ENCODE peak calls at places on chromosomes 13 and 19, in six cellular contexts. Z is body of pancreas, C is IMR-90, S is stomach, O is uterus, M is GM12878. H is an unnamed sample.

GRCh38 chr13:19910336-19911072 is 47.1 kb upstream of the ZMYM5 start:
- DNase-seq in Z (no peak), C (peak), S (peak), O (no peak), M (no peak), H (no peak)

GRCh38 chr13:113751491-113751890 is 7.5 kb upstream of the TMEM255B start:
- DNase-seq in Z (no peak), C (no peak), S (no peak), O (no peak), M (no peak), H (no peak)

GRCh38 chr13:97346097-97346496 is 87.9 kb upstream of the RAP2A start:
- DNase-seq in Z (no peak), C (no peak), S (no peak), O (no peak), M (no peak), H (no peak)

GRCh38 chr13:23440821-23441608 is 7.5 kb upstream of the SACS start:
- DNase-seq in Z (no peak), C (peak), S (no peak), O (no peak), M (no peak), H (no peak)

GRCh38 chr13:110509971-110510786 is 51.3 kb downstream of the RAB20 start:
- DNase-seq in Z (no peak), C (peak), S (no peak), O (no peak), M (no peak), H (no peak)

GRCh38 chr19:18733196-18733647 is 49.7 kb downstream of the CRTC1 start:
- DNase-seq in Z (peak), C (peak), S (peak), O (peak), M (no peak), H (peak)

GRCh38 chr19:46748325-46749109 is 2.3 kb upstream of the STRN4 start:
- DNase-seq in Z (peak), C (peak), S (peak), O (no peak), M (no peak), H (peak)

GRCh38 chr13:113656831-113657671 is 947 bp downstream of the ATP4B start:
- DNase-seq in Z (peak), C (no peak), S (peak), O (peak), M (no peak), H (no peak)

GRCh38 chr19:52095172-52096014 is at the start of gene ZNF841:
- DNase-seq in Z (peak), C (peak), S (peak), O (peak), M (peak), H (peak)

GRCh38 chr19:39139305-39140194 is 14.0 kb downstream of the PAK4 start:
- DNase-seq in Z (peak), C (no peak), S (no peak), O (no peak), M (no peak), H (no peak)

GRCh38 chr13:95098916-95099315 is 202.3 kb downstream of the ABCC4 start:
- DNase-seq in Z (no peak), C (no peak), S (no peak), O (no peak), M (no peak), H (no peak)

GRCh38 chr13:47519626-47520025 is 481.4 kb downstream of the SUCLA2 start:
- DNase-seq in Z (no peak), C (no peak), S (no peak), O (no peak), M (no peak), H (no peak)

GRCh38 chr13:75326173-75327131 is 155.5 kb downstream of the TBC1D4 start:
- DNase-seq in Z (no peak), C (peak), S (no peak), O (no peak), M (no peak), H (no peak)

GRCh38 chr19:45558399-45558878 is 26.2 kb downstream of the OPA3 start:
- DNase-seq in Z (peak), C (peak), S (peak), O (no peak), M (no peak), H (peak)

GRCh38 chr13:23674795-23675640 is 104.8 kb downstream of the TNFRSF19 start:
- DNase-seq in Z (no peak), C (peak), S (no peak), O (no peak), M (no peak), H (no peak)

GRCh38 chr19:8503506-8503905 is 1.1 kb upstream of the PRAM1 start:
- DNase-seq in Z (no peak), C (no peak), S (no peak), O (no peak), M (no peak), H (no peak)

GRCh38 chr19:11165486-11166030 is 10.0 kb upstream of the SPC24 start:
- DNase-seq in Z (no peak), C (no peak), S (no peak), O (no peak), M (no peak), H (no peak)

GRCh38 chr13:77521194-77521593 is 14.3 kb upstream of the SCEL start:
- DNase-seq in Z (no peak), C (no peak), S (no peak), O (no peak), M (no peak), H (no peak)

GRCh38 chr13:110463876-110464510 is 97.5 kb downstream of the RAB20 start:
- DNase-seq in Z (no peak), C (peak), S (no peak), O (no peak), M (no peak), H (no peak)

GRCh38 chr19:7494416-7495098 is 5.7 kb upstream of the PEX11G start:
- DNase-seq in Z (peak), C (no peak), S (peak), O (no peak), M (no peak), H (no peak)

GRCh38 chr19:30719189-30719990 is 347.2 kb downstream of the ZNF536 start:
- DNase-seq in Z (peak), C (no peak), S (peak), O (peak), M (no peak), H (peak)

GRCh38 chr13:112144616-112145220 is 77.8 kb downstream of the SOX1 start:
- DNase-seq in Z (no peak), C (no peak), S (no peak), O (no peak), M (no peak), H (no peak)

GRCh38 chr19:8663920-8664670 is 33.7 kb downstream of the NFILZ start:
- DNase-seq in Z (no peak), C (no peak), S (no peak), O (no peak), M (no peak), H (no peak)

GRCh38 chr13:110769097-110769496 is 55.6 kb downstream of the ING1 start:
- DNase-seq in Z (no peak), C (no peak), S (no peak), O (no peak), M (no peak), H (no peak)

GRCh38 chr19:28980236-28980868 is 232.6 kb downstream of the UQCRFS1 start:
- DNase-seq in Z (no peak), C (peak), S (no peak), O (no peak), M (no peak), H (no peak)

GRCh38 chr13:79775830-79776229 is 294.9 kb downstream of the NDFIP2 start:
- DNase-seq in Z (peak), C (peak), S (peak), O (no peak), M (no peak), H (peak)

GRCh38 chr19:19115954-19116353 is 22.3 kb downstream of the TMEM161A start:
- DNase-seq in Z (no peak), C (no peak), S (peak), O (no peak), M (no peak), H (no peak)

GRCh38 chr13:37481005-37481857 is 117.3 kb downstream of the POSTN start:
- DNase-seq in Z (no peak), C (peak), S (no peak), O (no peak), M (no peak), H (no peak)

GRCh38 chr13:37075164-37075563 is 15.7 kb upstream of the SUPT20H start:
- DNase-seq in Z (no peak), C (no peak), S (no peak), O (no peak), M (no peak), H (no peak)

GRCh38 chr13:27607125-27607524 is 13.2 kb downstream of the LNX2 start:
- DNase-seq in Z (no peak), C (peak), S (no peak), O (no peak), M (no peak), H (peak)

GRCh38 chr13:92547256-92547655 is 679.4 kb upstream of the GPC6 start:
- DNase-seq in Z (no peak), C (peak), S (no peak), O (no peak), M (no peak), H (no peak)

GRCh38 chr19:46319620-46320019 is 22.8 kb downstream of the HIF3A start:
- DNase-seq in Z (no peak), C (no peak), S (no peak), O (no peak), M (no peak), H (no peak)

GRCh38 chr19:30073152-30074000 is 131.3 kb downstream of the URI1 start:
- DNase-seq in Z (no peak), C (no peak), S (no peak), O (no peak), M (no peak), H (no peak)

GRCh38 chr19:42313096-42313839 is at the start of gene TMEM145:
- DNase-seq in Z (peak), C (peak), S (peak), O (no peak), M (no peak), H (no peak)

GRCh38 chr13:41032646-41033396 is 13.7 kb upstream of the ELF1 start:
- DNase-seq in Z (no peak), C (no peak), S (no peak), O (no peak), M (no peak), H (no peak)

GRCh38 chr19:19062454-19063182 is 1.2 kb upstream of the SLC25A42 start:
- DNase-seq in Z (no peak), C (peak), S (no peak), O (no peak), M (no peak), H (peak)

GRCh38 chr13:90107658-90108057 is 1239.8 kb upstream of the MIR17HG start:
- DNase-seq in Z (no peak), C (no peak), S (no peak), O (no peak), M (no peak), H (no peak)

GRCh38 chr19:7788933-7789323 is 25.9 kb downstream of the CLEC4M start:
- DNase-seq in Z (no peak), C (no peak), S (no peak), O (no peak), M (no peak), H (no peak)

GRCh38 chr19:33508941-33509614 is 12.5 kb downstream of the PEPD start:
- DNase-seq in Z (no peak), C (no peak), S (no peak), O (no peak), M (no peak), H (no peak)

GRCh38 chr19:3408996-3409345 is 42.6 kb downstream of the NFIC start:
- DNase-seq in Z (no peak), C (no peak), S (no peak), O (no peak), M (no peak), H (no peak)
- H3K27ac ChIP-seq in Z (peak), C (no peak), S (peak), O (peak), M (no peak), H (peak)

GRCh38 chr19:4815426-4816387 is 15.8 kb downstream of the TICAM1 start:
- DNase-seq in Z (peak), C (peak), S (peak), O (peak), M (peak), H (peak)

GRCh38 chr19:4821265-4821664 is 10.2 kb downstream of the TICAM1 start:
- DNase-seq in Z (no peak), C (no peak), S (no peak), O (no peak), M (no peak), H (no peak)

GRCh38 chr19:4817467-4818277 is 13.8 kb downstream of the TICAM1 start:
- DNase-seq in Z (no peak), C (no peak), S (peak), O (no peak), M (no peak), H (no peak)

GRCh38 chr19:4814625-4815425 is 16.7 kb downstream of the TICAM1 start:
- DNase-seq in Z (no peak), C (peak), S (no peak), O (no peak), M (no peak), H (no peak)

GRCh38 chr19:4816388-4817165 is 14.9 kb downstream of the TICAM1 start:
- DNase-seq in Z (no peak), C (no peak), S (no peak), O (no peak), M (no peak), H (no peak)
- TF ChIP-seq POLR2A in Z (no peak), C (no peak), S (no peak), O (no peak), M (peak), H (no peak)

GRCh38 chr13:30711837-30712236 is 23.5 kb upstream of the ALOX5AP start:
- DNase-seq in Z (no peak), C (peak), S (no peak), O (no peak), M (no peak), H (no peak)

GRCh38 chr13:30714629-30715028 is 20.7 kb upstream of the ALOX5AP start:
- DNase-seq in Z (no peak), C (no peak), S (no peak), O (no peak), M (no peak), H (no peak)

GRCh38 chr13:30715357-30715756 is 20.0 kb upstream of the ALOX5AP start:
- DNase-seq in Z (no peak), C (no peak), S (no peak), O (no peak), M (no peak), H (no peak)

GRCh38 chr13:30711375-30711774 is 24.0 kb upstream of the ALOX5AP start:
- DNase-seq in Z (no peak), C (peak), S (no peak), O (no peak), M (no peak), H (no peak)

DNA sequence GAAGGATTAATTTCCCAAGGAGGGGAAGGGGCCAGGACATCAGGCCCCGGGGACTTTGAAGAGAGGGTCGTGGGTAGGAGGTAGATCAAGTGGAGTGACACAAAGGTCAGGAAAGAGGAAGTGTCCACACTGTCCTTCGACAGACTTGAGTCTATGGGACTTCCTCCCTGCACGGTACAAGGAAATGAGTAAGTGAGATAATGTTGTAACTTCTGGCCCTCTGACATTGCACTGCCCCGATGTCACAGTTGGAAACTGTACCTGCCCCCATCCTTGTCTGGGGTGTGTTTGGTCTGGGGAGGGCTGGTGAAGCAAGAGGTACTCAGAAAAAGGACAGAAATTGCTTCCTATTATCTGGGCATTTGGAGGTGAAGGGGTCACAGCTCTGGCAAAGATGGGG is 22.2 kb upstream of the ALOX5AP start:
- DNase-seq in Z (no peak), C (no peak), S (no peak), O (no peak), M (no peak), H (no peak)
- H3K27ac ChIP-seq in Z (no peak), C (no peak), S (no peak), O (no peak), M (no peak), H (no peak)

DNA sequence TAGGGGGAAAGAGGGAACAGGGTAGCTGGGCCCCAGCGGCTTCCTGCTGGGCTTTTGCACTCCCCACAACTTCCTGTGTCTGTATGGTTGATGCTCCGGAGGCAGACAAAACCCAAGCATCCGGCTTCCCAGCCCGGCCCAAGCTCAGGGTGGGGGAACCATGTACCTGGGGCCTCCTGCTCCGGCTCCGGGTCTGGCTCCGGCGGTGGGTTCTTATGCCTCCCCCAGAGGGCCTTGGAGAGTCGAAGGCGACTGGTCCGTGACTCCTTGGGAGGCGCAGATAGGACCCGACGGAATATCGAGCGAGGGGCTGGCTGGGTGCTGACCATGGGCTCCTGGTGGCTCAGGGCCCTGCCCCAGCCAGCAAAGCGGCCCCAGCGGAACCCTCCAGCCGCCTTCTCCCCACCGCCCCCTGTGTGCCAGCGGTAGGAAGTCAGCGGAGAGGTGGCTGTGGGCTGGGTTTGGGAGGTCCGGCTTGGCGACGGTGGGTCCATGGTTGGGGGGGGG is 426 bp downstream of the RASAL3 start:
- DNase-seq in Z (no peak), C (no peak), S (peak), O (no peak), M (no peak), H (no peak)
- TF ChIP-seq POLR2A in Z (no peak), C (no peak), S (no peak), O (no peak), M (peak), H (no peak)

GRCh38 chr13:39765801-39766463 is 110.5 kb downstream of the COG6 start:
- DNase-seq in Z (peak), C (no peak), S (peak), O (peak), M (no peak), H (peak)
- H3K27ac ChIP-seq in Z (no peak), C (no peak), S (no peak), O (peak), M (no peak), H (no peak)

DNA sequence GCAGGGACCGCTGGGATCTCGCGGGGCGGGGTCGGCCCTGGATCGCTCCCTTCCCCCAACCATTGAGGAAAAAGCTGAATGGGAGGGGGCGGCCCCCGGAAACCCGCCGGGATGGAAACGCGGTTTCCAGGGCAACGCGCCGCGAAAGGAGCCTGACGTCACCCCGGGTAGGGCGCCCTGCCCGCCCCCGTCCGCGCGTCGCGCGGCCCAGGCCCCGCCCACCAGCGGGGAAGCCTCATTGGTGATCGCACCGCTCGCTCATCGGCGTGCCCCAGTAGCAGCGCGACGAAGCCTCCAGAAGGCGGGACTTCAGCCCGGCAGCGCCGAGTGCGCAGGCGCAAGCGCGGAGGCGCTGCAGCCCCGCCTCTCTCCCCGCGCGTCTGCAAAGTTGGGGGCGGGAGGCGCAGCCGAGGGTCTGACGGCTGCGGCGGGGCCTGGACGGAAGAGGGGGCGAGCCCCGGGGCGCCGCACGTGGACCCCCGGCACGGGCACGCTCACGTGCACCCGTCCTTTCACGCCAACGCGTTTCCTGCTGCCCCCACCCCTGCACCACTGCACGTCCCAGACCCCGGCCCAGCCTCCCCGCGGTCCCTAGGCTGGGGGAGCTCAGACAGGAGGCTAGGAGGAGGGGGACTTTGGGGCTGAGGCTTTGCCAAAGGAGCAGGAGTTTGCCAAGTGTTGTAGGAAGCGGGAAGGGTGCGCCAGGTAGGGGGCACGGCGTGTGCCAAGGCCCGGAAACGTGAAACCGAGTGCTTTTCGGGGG is 8.2 kb upstream of the CIRBP start:
- DNase-seq in Z (peak), C (peak), S (peak), O (peak), M (peak), H (peak)
- TF ChIP-seq POLR2A in Z (peak), C (peak), S (no peak), O (peak), M (peak), H (peak)

GRCh38 chr19:40335101-40335500 is 13.1 kb downstream of the C19orf47 start:
- DNase-seq in Z (no peak), C (no peak), S (no peak), O (no peak), M (no peak), H (no peak)

GRCh38 chr19:40335855-40336700 is 12.1 kb downstream of the C19orf47 start:
- DNase-seq in Z (no peak), C (no peak), S (no peak), O (no peak), M (no peak), H (no peak)

GRCh38 chr19:40326201-40326600 is 22.0 kb downstream of the C19orf47 start:
- DNase-seq in Z (no peak), C (no peak), S (no peak), O (no peak), M (no peak), H (no peak)

GRCh38 chr19:40332669-40333068 is 15.5 kb downstream of the C19orf47 start:
- DNase-seq in Z (no peak), C (no peak), S (no peak), O (no peak), M (no peak), H (no peak)

DNA sequence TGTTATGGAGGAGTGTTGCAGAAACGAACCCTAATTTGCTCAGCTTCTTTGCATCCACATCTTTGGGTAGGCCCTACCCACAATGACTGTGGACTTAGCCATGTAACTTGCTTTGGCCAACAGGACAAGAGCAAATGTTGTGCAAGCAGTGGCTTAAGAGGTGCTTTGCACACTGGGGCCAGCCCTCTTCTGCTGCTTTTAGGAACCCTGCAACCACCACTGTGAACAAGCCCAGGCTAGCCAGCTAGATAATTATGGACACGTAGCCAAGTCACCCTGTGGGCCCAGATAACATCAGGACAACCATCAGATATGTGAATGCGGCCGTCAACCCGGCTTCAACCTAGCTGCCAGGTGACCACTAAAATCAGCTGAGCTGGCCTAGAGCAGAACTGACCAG is 17.1 kb downstream of the C19orf47 start:
- DNase-seq in Z (no peak), C (no peak), S (no peak), O (no peak), M (no peak), H (no peak)
- H3K27ac ChIP-seq in Z (no peak), C (no peak), S (no peak), O (no peak), M (no peak), H (no peak)

GRCh38 chr19:48493718-48494515 is 17.7 kb downstream of the LMTK3 start:
- DNase-seq in Z (peak), C (no peak), S (no peak), O (no peak), M (no peak), H (no peak)
- TF ChIP-seq POLR2A in Z (no peak), C (no peak), S (no peak), O (no peak), M (no peak), H (no peak)

H was measured in thyroid gland.